ENCODE peak calls at places on chromosomes 4 and X, in four cellular contexts. Z, T, A and D are unnamed samples.
A peak's percentile ranks its signal among the peaks of the same experiment; 100 is the strongest.

GRCh38 chr4:151296227-151296626 is 19.3 kb downstream of the PRSS48 start:
- DNase-seq in A (no peak), T (no peak), Z (no peak), D (no peak)

GRCh38 chr4:165512464-165512863 is 133.7 kb downstream of the CPE start:
- DNase-seq in T (no peak), A (no peak), Z (no peak), D (no peak)

GRCh38 chr4:56078866-56079265 is 130.1 kb downstream of the CEP135 start:
- DNase-seq in A (no peak), Z (no peak), T (no peak), D (no peak)

GRCh38 chrX:37380920-37381319 is 31.8 kb downstream of the PRRG1 start:
- DNase-seq in A (peak; percentile 25), Z (peak; percentile 36), T (no peak), D (no peak)

GRCh38 chr4:67871867-67872266 is 11.9 kb downstream of the TMPRSS11D start:
- DNase-seq in Z (peak; percentile 20), T (no peak), A (peak; percentile 24), D (peak; percentile 38)

GRCh38 chr4:2482693-2483092 is 13.8 kb downstream of the RNF4 start:
- DNase-seq in A (peak; percentile 26), T (peak; percentile 67), Z (no peak), D (no peak)

GRCh38 chr4:143294310-143294709 is 42.4 kb upstream of the GAB1 start:
- DNase-seq in A (no peak), Z (no peak), T (no peak), D (no peak)

GRCh38 chr4:149531861-149532260 is 283.8 kb downstream of the IQCM start:
- DNase-seq in A (no peak), T (no peak), Z (no peak), D (no peak)

GRCh38 chr4:2330119-2331042 is 68.5 kb upstream of the MXD4 start:
- DNase-seq in A (no peak), T (no peak), Z (no peak), D (peak; percentile 50)

GRCh38 chr4:20299515-20299914 is 47.8 kb downstream of the SLIT2 start:
- DNase-seq in Z (no peak), T (no peak), A (peak; percentile 7), D (no peak)

GRCh38 chr4:40306991-40307390 is 28.1 kb upstream of the CHRNA9 start:
- DNase-seq in Z (no peak), A (no peak), T (no peak), D (no peak)

GRCh38 chr4:185318679-185319078 is 77.0 kb downstream of the LRP2BP start:
- DNase-seq in T (no peak), Z (peak; percentile 45), A (peak; percentile 81), D (no peak)

GRCh38 chr4:73868206-73869129 is 725 bp upstream of the CXCL1 start:
- DNase-seq in T (no peak), A (no peak), Z (peak; percentile 47), D (peak; percentile 18)

GRCh38 chrX:118521435-118521834 is 25.8 kb downstream of the DOCK11 start:
- DNase-seq in Z (no peak), T (no peak), A (no peak), D (no peak)

GRCh38 chrX:135649561-135649960 is 63.9 kb upstream of the CT45A1 start:
- DNase-seq in Z (no peak), A (no peak), T (no peak), D (no peak)

GRCh38 chr4:41418444-41418843 is 119.5 kb upstream of the LIMCH1 start:
- DNase-seq in T (no peak), Z (no peak), A (no peak), D (no peak)

GRCh38 chr4:123352240-123352945 is 44.2 kb upstream of the SPRY1 start:
- DNase-seq in Z (no peak), A (no peak), T (no peak), D (no peak)

GRCh38 chrX:34813618-34814017 is 129.0 kb upstream of the FAM47B start:
- DNase-seq in Z (no peak), T (no peak), A (no peak), D (no peak)

GRCh38 chr4:175371091-175371490 is 441.0 kb downstream of the GPM6A start:
- DNase-seq in T (no peak), Z (no peak), A (no peak), D (no peak)

GRCh38 chr4:24515698-24516097 is 68.7 kb downstream of the DHX15 start:
- DNase-seq in T (no peak), A (no peak), Z (no peak), D (no peak)

GRCh38 chr4:147096667-147097604 is 151.3 kb upstream of the TTC29 start:
- DNase-seq in Z (peak; percentile 33), A (peak; percentile 34), T (no peak), D (peak; percentile 37)

GRCh38 chr4:126603210-126603609 is 1029.5 kb upstream of the INTU start:
- DNase-seq in A (no peak), Z (no peak), T (no peak), D (no peak)

GRCh38 chr4:126603851-126604250 is 1028.9 kb upstream of the INTU start:
- DNase-seq in T (no peak), A (no peak), Z (no peak), D (no peak)

DNA sequence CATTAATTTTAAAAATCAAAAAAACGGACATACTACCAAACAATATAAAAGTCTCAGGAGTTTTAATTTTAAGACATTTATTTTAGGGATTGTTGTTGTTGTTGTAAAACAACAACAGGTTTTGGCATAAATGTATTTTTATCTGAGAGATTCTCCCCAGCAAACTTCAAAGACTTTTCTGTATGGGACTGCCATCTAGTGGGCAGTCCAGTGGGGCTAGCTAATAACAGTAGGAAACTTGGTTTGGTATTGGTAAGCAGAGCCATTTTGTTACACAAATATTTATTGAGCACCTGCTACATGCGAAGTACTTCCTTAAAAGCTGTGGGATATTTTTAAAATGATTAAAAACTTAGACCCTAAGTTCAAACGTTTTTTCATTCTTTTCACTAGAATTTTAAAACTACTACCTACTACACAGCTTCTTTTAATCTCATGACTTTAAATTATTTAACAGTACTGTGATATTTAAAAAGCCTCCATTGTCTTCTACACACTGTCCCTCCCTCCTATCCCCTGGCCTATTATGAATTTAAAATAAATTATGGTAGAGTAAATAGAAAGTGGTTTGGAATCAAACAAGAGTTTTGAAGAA is 1028.4 kb upstream of the INTU start:
- DNase-seq in Z (peak; percentile 37), A (peak; percentile 18), T (no peak), D (peak; percentile 54)
- TF ChIP-seq FOXM1 in Z (no peak), A (no peak), T (no peak), D (no peak)

GRCh38 chrX:69503835-69504625 is at the start of gene NALF2:
- DNase-seq in A (peak; percentile 59), T (no peak), Z (no peak), D (peak; percentile 70)
- TF ChIP-seq BHLHE40 in A (no peak), T (no peak), Z (no peak), D (no peak)

GRCh38 chr4:1172228-1172851 is at the start of gene SPON2:
- DNase-seq in Z (no peak), T (no peak), A (peak; percentile 39), D (no peak)

GRCh38 chr4:1170805-1171305 is 1.5 kb downstream of the SPON2 start:
- DNase-seq in T (no peak), Z (no peak), A (no peak), D (no peak)

GRCh38 chr4:1172971-1173757 is 781 bp upstream of the SPON2 start:
- DNase-seq in A (peak; percentile 89), T (no peak), Z (no peak), D (no peak)

GRCh38 chr4:1170156-1170804 is 2.1 kb downstream of the SPON2 start:
- DNase-seq in Z (no peak), T (no peak), A (no peak), D (no peak)

DNA sequence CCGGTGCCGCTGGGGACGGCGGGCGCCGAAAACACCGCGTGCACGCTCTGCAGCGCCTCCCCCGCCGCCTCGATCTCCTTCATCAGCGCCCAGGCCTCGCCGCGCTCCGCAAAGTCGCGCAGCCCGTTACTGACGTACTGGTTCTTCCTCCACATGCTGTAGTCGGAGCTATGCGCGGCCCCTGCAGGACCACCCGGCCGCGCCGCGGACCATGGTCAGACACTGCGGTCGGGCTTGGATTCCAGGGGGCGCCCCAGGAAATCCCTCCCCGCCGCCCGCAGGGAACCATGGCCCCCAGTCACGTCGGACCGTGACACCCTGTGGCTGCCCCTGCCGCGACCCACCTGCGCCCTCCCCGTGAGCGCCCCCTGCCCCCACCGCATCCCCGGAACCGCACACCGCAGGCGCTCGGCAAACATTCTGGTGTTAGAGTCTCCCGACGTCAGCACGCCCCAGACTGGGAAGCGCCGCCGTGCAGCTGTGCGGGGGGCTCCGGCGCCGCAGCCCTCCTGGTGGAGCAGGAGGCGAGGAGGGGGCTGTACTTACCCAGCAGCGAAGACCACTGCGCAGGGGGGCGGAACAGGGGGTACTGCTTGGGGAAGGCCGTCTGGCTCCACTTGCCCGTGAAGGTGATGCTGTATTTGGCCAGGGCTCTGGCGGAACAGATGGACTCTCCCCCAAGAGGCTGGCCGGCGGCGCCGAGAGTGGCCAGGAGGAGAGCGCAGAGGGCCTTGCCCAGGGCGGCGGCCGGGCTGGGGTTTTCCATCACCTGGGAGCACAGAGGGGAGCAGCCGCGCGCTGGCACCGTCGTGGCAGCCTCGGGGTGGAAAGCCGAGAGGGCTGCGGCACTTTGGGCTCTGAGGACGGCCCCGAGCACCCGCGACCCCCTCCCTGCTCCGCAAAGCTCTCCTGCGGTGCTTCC is 816 bp downstream of the SPON2 start:
- DNase-seq in Z (no peak), A (no peak), T (no peak), D (no peak)
- TF ChIP-seq FOXK2 in Z (no peak), A (no peak), T (no peak), D (no peak)

DNA sequence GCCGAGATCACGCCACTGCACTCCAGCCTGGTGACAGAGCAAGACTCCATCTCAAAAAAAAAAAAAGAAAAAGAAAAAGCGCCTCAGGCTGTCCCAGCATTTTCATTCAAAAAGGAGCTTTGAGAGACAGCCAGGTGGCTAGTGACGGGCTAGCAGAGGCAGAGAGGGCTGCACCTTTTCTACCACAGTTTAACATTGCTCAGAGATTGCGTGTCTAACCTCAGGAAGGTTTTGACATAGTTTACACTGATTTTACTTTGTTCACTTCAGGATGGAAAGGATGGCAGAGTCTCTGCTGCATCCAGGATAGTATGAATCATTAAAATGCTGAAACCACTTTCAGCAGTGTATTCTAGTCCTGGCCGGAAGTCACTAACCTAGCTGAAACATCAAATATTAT is 28.1 kb downstream of the ZFP42 start:
- DNase-seq in A (no peak), Z (no peak), T (no peak), D (no peak)
- TF ChIP-seq FOXM1 in A (no peak), Z (no peak), T (no peak), D (no peak)

GRCh38 chrX:54248309-54248708 is 65.3 kb upstream of the FAM120C start:
- DNase-seq in Z (no peak), A (peak; percentile 12), T (no peak), D (peak; percentile 9)
- TF ChIP-seq BHLHE40 in Z (no peak), A (no peak), T (no peak), D (no peak)